ENCODE peak calls at places on chromosome 1, in four cellular contexts. O is T-helper 2 cell, J is GM20000, Q is bronchial epithelial cell. N is an unnamed sample.

GRCh38 chr1:37481289-37482003 is 7.1 kb downstream of the ZC3H12A start:
- DNase-seq in O (no peak), Q (no peak), J (no peak), N (no peak)

GRCh38 chr1:210597555-210598134 is 268.9 kb downstream of the HHAT start:
- DNase-seq in J (no peak), O (no peak), Q (peak), N (no peak)

GRCh38 chr1:108893141-108893530 is 16.4 kb downstream of the GPSM2 start:
- DNase-seq in J (no peak), O (no peak), Q (peak), N (no peak)

GRCh38 chr1:207866471-207867135 is 44.3 kb downstream of the CD34 start:
- DNase-seq in J (no peak), Q (no peak), O (no peak), N (no peak)

GRCh38 chr1:7584643-7585042 is 186.5 kb upstream of the VAMP3 start:
- DNase-seq in O (no peak), Q (no peak), J (no peak), N (no peak)

GRCh38 chr1:116496380-116496779 is 74.4 kb downstream of the CD58 start:
- DNase-seq in J (no peak), O (no peak), Q (no peak), N (no peak)

GRCh38 chr1:221576268-221576667 is 165.6 kb downstream of the DUSP10 start:
- DNase-seq in Q (peak), O (no peak), J (no peak), N (no peak)

GRCh38 chr1:218692808-218693207 is 347.7 kb downstream of the TGFB2 start:
- DNase-seq in J (no peak), O (no peak), Q (no peak), N (no peak)

GRCh38 chr1:56910441-56910985 is 55.3 kb downstream of the C8B start:
- DNase-seq in O (no peak), Q (no peak), J (no peak), N (no peak)